ENCODE peak calls at places on chromosomes 11 and 22, in ten cellular contexts. One of them, this sample, is unnamed.

GRCh38 chr22:46576556-46577351 is 39.3 kb upstream of the CELSR1 start:
- DNase-seq in dermis microvascular lymphatic vessel endothelial cell: peak; percentile 60
- DNase-seq in NCI-H2171: peak; percentile 74
- DNase-seq in ELR: peak; percentile 63
- DNase-seq in SHP77 treated with DMSO at 0.1 percent for 48 hours: no peak
- DNase-seq in stimulated activated CD4-positive, alpha-beta T cell treated with anti-CD3 and anti-CD28 coated beads, TNF-alpha, amount 100 ng/mL, for 4 hours: peak; percentile 59
- DNase-seq in nephron progenitor cell: peak; percentile 75
- DNase-seq in cardiac fibroblast: peak; percentile 35
- DNase-seq in hippocampal formation: no peak
- DNase-seq in A172: no peak
- DNase-seq in this sample: no peak

GRCh38 chr11:117144477-117145392 is 648 bp downstream of the PAFAH1B2 start:
- DNase-seq in dermis microvascular lymphatic vessel endothelial cell: peak; percentile 92
- DNase-seq in NCI-H2171: peak; percentile 42
- DNase-seq in ELR: peak; percentile 86
- DNase-seq in SHP77 treated with DMSO at 0.1 percent for 48 hours: no peak
- DNase-seq in stimulated activated CD4-positive, alpha-beta T cell treated with anti-CD3 and anti-CD28 coated beads, TNF-alpha, amount 100 ng/mL, for 4 hours: no peak
- DNase-seq in nephron progenitor cell: peak; percentile 18
- DNase-seq in cardiac fibroblast: peak; percentile 78
- DNase-seq in hippocampal formation: peak; percentile 55
- DNase-seq in A172: peak; percentile 50
- DNase-seq in this sample: no peak

GRCh38 chr11:77661670-77662069 is 24.1 kb upstream of the CLNS1A start:
- DNase-seq in dermis microvascular lymphatic vessel endothelial cell: no peak
- DNase-seq in NCI-H2171: no peak
- DNase-seq in ELR: no peak
- DNase-seq in SHP77 treated with DMSO at 0.1 percent for 48 hours: no peak
- DNase-seq in stimulated activated CD4-positive, alpha-beta T cell treated with anti-CD3 and anti-CD28 coated beads, TNF-alpha, amount 100 ng/mL, for 4 hours: no peak
- DNase-seq in nephron progenitor cell: no peak
- DNase-seq in cardiac fibroblast: no peak
- DNase-seq in hippocampal formation: no peak
- DNase-seq in A172: no peak
- DNase-seq in this sample: no peak

GRCh38 chr22:34842630-34843029 is 223.3 kb upstream of the ISX start:
- DNase-seq in dermis microvascular lymphatic vessel endothelial cell: no peak
- DNase-seq in NCI-H2171: no peak
- DNase-seq in ELR: no peak
- DNase-seq in SHP77 treated with DMSO at 0.1 percent for 48 hours: no peak
- DNase-seq in stimulated activated CD4-positive, alpha-beta T cell treated with anti-CD3 and anti-CD28 coated beads, TNF-alpha, amount 100 ng/mL, for 4 hours: no peak
- DNase-seq in nephron progenitor cell: no peak
- DNase-seq in cardiac fibroblast: no peak
- DNase-seq in hippocampal formation: no peak
- DNase-seq in A172: no peak
- DNase-seq in this sample: no peak

GRCh38 chr22:39349506-39349966 is 255 bp upstream of the SYNGR1 start:
- DNase-seq in dermis microvascular lymphatic vessel endothelial cell: peak; percentile 11
- DNase-seq in NCI-H2171: peak; percentile 74
- DNase-seq in ELR: peak; percentile 43
- DNase-seq in SHP77 treated with DMSO at 0.1 percent for 48 hours: no peak
- DNase-seq in stimulated activated CD4-positive, alpha-beta T cell treated with anti-CD3 and anti-CD28 coated beads, TNF-alpha, amount 100 ng/mL, for 4 hours: no peak
- DNase-seq in nephron progenitor cell: peak; percentile 68
- DNase-seq in cardiac fibroblast: no peak
- DNase-seq in hippocampal formation: peak; percentile 41
- DNase-seq in A172: no peak
- DNase-seq in this sample: no peak

GRCh38 chr11:126853732-126854131 is 146.8 kb downstream of the KIRREL3 start:
- DNase-seq in dermis microvascular lymphatic vessel endothelial cell: no peak
- DNase-seq in NCI-H2171: no peak
- DNase-seq in ELR: peak; percentile 13
- DNase-seq in SHP77 treated with DMSO at 0.1 percent for 48 hours: no peak
- DNase-seq in stimulated activated CD4-positive, alpha-beta T cell treated with anti-CD3 and anti-CD28 coated beads, TNF-alpha, amount 100 ng/mL, for 4 hours: no peak
- DNase-seq in nephron progenitor cell: no peak
- DNase-seq in cardiac fibroblast: no peak
- DNase-seq in hippocampal formation: no peak
- DNase-seq in A172: no peak
- DNase-seq in this sample: no peak

GRCh38 chr11:132943737-132944556 is 588.4 kb downstream of the OPCML start:
- DNase-seq in dermis microvascular lymphatic vessel endothelial cell: no peak
- DNase-seq in NCI-H2171: no peak
- DNase-seq in ELR: peak; percentile 42
- DNase-seq in SHP77 treated with DMSO at 0.1 percent for 48 hours: no peak
- DNase-seq in stimulated activated CD4-positive, alpha-beta T cell treated with anti-CD3 and anti-CD28 coated beads, TNF-alpha, amount 100 ng/mL, for 4 hours: no peak
- DNase-seq in nephron progenitor cell: peak; percentile 69
- DNase-seq in cardiac fibroblast: peak; percentile 3
- DNase-seq in hippocampal formation: peak; percentile 17
- DNase-seq in A172: no peak
- DNase-seq in this sample: no peak

GRCh38 chr11:58471892-58472291 is 29.9 kb upstream of the OR5B12 start:
- DNase-seq in dermis microvascular lymphatic vessel endothelial cell: no peak
- DNase-seq in NCI-H2171: no peak
- DNase-seq in ELR: peak; percentile 3
- DNase-seq in SHP77 treated with DMSO at 0.1 percent for 48 hours: no peak
- DNase-seq in stimulated activated CD4-positive, alpha-beta T cell treated with anti-CD3 and anti-CD28 coated beads, TNF-alpha, amount 100 ng/mL, for 4 hours: no peak
- DNase-seq in nephron progenitor cell: no peak
- DNase-seq in cardiac fibroblast: no peak
- DNase-seq in hippocampal formation: no peak
- DNase-seq in A172: no peak
- DNase-seq in this sample: no peak

GRCh38 chr22:19917389-19918138 is 24.0 kb upstream of the COMT start:
- DNase-seq in dermis microvascular lymphatic vessel endothelial cell: no peak
- DNase-seq in NCI-H2171: no peak
- DNase-seq in ELR: no peak
- DNase-seq in SHP77 treated with DMSO at 0.1 percent for 48 hours: no peak
- DNase-seq in stimulated activated CD4-positive, alpha-beta T cell treated with anti-CD3 and anti-CD28 coated beads, TNF-alpha, amount 100 ng/mL, for 4 hours: no peak
- DNase-seq in nephron progenitor cell: no peak
- DNase-seq in cardiac fibroblast: no peak
- DNase-seq in hippocampal formation: no peak
- DNase-seq in A172: no peak
- DNase-seq in this sample: no peak

GRCh38 chr11:120563698-120564572 is 52.4 kb downstream of the GRIK4 start:
- DNase-seq in dermis microvascular lymphatic vessel endothelial cell: peak; percentile 38
- DNase-seq in NCI-H2171: no peak
- DNase-seq in ELR: no peak
- DNase-seq in SHP77 treated with DMSO at 0.1 percent for 48 hours: no peak
- DNase-seq in stimulated activated CD4-positive, alpha-beta T cell treated with anti-CD3 and anti-CD28 coated beads, TNF-alpha, amount 100 ng/mL, for 4 hours: no peak
- DNase-seq in nephron progenitor cell: peak; percentile 68
- DNase-seq in cardiac fibroblast: no peak
- DNase-seq in hippocampal formation: peak; percentile 87
- DNase-seq in A172: no peak
- DNase-seq in this sample: no peak

GRCh38 chr22:46067159-46068111 is 82.9 kb upstream of the PPARA start:
- DNase-seq in dermis microvascular lymphatic vessel endothelial cell: peak; percentile 66
- DNase-seq in NCI-H2171: no peak
- DNase-seq in ELR: peak; percentile 55
- DNase-seq in SHP77 treated with DMSO at 0.1 percent for 48 hours: peak; percentile 70
- DNase-seq in stimulated activated CD4-positive, alpha-beta T cell treated with anti-CD3 and anti-CD28 coated beads, TNF-alpha, amount 100 ng/mL, for 4 hours: no peak
- DNase-seq in nephron progenitor cell: no peak
- DNase-seq in cardiac fibroblast: peak; percentile 63
- DNase-seq in hippocampal formation: no peak
- DNase-seq in A172: peak; percentile 29
- DNase-seq in this sample: no peak

This sample was measured in Panc1.